ENCODE peak calls at places on chromosomes 3 and 15, in five cellular contexts. R, U, L, J and W are unnamed samples.

GRCh38 chr3:114764056-114764492 is 383.0 kb downstream of the ZBTB20 start:
- DNase-seq in L (no peak), R (peak; percentile 3), U (no peak), J (no peak), W (no peak)

GRCh38 chr3:97686258-97686657 is 78.3 kb upstream of the ARL6 start:
- DNase-seq in U (no peak), J (no peak), L (no peak), R (no peak), W (no peak)

GRCh38 chr3:55935241-55935640 is 448.1 kb upstream of the WNT5A start:
- DNase-seq in R (peak; percentile 12), J (no peak), U (no peak), L (no peak), W (no peak)

GRCh38 chr15:96246057-96246456 is 84.4 kb upstream of the NR2F2 start:
- DNase-seq in J (no peak), R (no peak), U (no peak), L (no peak), W (no peak)

GRCh38 chr3:10983219-10983916 is 9.2 kb upstream of the SLC6A1 start:
- DNase-seq in R (peak; percentile 43), L (no peak), J (peak; percentile 18), U (peak; percentile 63), W (no peak)

GRCh38 chr3:112395166-112395894 is 62.4 kb downstream of the CD200 start:
- DNase-seq in U (no peak), R (no peak), L (no peak), J (no peak), W (no peak)

GRCh38 chr3:61669203-61669602 is 107.8 kb downstream of the PTPRG start:
- DNase-seq in U (peak; percentile 35), J (no peak), R (no peak), L (no peak), W (no peak)

GRCh38 chr15:74317820-74318375 is 49.5 kb downstream of the CYP11A1 start:
- DNase-seq in U (peak; percentile 54), R (peak; percentile 95), J (peak; percentile 59), L (no peak), W (peak; percentile 62)

GRCh38 chr3:12194669-12195161 is 36.0 kb upstream of the TIMP4 start:
- DNase-seq in L (peak; percentile 82), J (no peak), R (no peak), U (peak; percentile 20), W (no peak)

GRCh38 chr15:85793641-85794597 is 806 bp downstream of the KLHL25 start:
- DNase-seq in R (peak; percentile 28), L (peak; percentile 90), J (no peak), U (peak; percentile 29), W (no peak)

GRCh38 chr3:161316006-161316689 is 55.2 kb downstream of the SPTSSB start:
- DNase-seq in L (no peak), U (no peak), J (peak; percentile 69), R (peak; percentile 24), W (no peak)

GRCh38 chr3:69086133-69086722 is 1.5 kb downstream of the ARL6IP5 start:
- DNase-seq in R (peak; percentile 96), U (peak; percentile 35), J (peak; percentile 94), L (peak; percentile 86), W (peak; percentile 62)

GRCh38 chr3:184633185-184633584 is 71.6 kb downstream of the EPHB3 start:
- DNase-seq in L (no peak), R (no peak), J (no peak), U (peak; percentile 83), W (no peak)

GRCh38 chr3:195094211-195094921 is 176.6 kb downstream of the XXYLT1 start:
- DNase-seq in L (peak; percentile 93), R (no peak), J (no peak), U (peak; percentile 45), W (no peak)

GRCh38 chr15:100784493-100785180 is 95.0 kb upstream of the ALDH1A3 start:
- DNase-seq in J (no peak), U (no peak), R (no peak), L (no peak), W (no peak)

GRCh38 chr15:100786901-100787566 is 92.6 kb upstream of the ALDH1A3 start:
- DNase-seq in R (no peak), L (no peak), U (no peak), J (no peak), W (no peak)

GRCh38 chr15:100783760-100784492 is 95.7 kb upstream of the ALDH1A3 start:
- DNase-seq in L (no peak), U (no peak), J (no peak), R (no peak), W (no peak)

GRCh38 chr15:100786139-100786531 is 93.5 kb upstream of the ALDH1A3 start:
- DNase-seq in U (no peak), R (no peak), L (no peak), J (no peak), W (no peak)

DNA sequence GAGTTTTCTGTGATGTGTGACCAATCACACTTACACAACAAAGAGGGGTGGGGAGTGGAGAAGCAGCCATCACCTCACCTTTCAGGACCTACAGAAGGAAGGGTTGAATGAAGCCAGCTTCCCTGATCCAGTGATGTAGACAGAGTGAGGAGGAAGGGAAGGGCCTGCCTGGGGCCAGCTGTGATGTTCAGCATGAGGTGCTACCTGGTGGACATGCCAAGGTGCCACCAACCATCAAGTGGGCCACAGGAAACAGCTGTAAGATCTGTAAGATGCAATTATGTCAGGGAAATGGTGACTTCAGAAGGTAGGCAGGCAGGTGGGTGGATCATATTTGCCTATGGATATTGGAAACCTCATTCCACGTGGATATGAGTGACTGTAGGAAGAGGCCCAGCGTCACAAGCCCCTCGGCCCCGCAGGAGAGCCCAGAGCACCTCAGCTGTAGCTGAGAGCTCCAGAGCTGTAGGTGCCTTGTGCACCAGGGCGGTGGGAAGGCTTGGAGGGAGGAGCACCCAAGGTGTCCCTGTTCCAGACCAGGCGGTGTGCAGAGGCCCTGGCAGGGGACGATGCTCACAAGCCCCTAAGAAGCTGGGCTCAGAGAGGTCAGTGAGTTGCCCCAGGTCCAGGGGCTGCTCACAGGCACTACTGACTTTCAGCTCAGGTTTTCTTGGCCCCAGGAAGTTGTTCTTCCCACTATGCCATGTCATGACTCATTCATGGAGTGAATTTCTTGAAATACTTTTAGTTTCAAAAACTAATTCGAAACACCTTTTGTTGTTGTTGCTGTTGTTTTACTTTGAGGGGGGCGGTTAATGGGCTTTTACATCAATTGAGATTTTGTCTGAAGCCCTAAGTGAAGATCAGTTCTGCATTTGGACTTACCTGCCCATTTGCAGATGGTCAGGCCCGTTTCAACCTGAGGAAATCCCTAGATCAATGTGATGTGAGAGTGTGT is 94.2 kb upstream of the ALDH1A3 start:
- DNase-seq in U (no peak), J (no peak), R (no peak), L (no peak), W (no peak)
- TF ChIP-seq CTCF in U (no peak), J (no peak), R (no peak), L (no peak), W (no peak)

GRCh38 chr3:196142674-196142988 is 60.7 kb upstream of the TFRC start:
- DNase-seq in J (no peak), R (no peak), L (no peak), U (no peak), W (no peak)
- H3K4me3 ChIP-seq in J (no peak overlapping the region), R (no peak overlapping the region), L (no peak overlapping the region), U (no peak overlapping the region), W (no peak overlapping the region)

DNA sequence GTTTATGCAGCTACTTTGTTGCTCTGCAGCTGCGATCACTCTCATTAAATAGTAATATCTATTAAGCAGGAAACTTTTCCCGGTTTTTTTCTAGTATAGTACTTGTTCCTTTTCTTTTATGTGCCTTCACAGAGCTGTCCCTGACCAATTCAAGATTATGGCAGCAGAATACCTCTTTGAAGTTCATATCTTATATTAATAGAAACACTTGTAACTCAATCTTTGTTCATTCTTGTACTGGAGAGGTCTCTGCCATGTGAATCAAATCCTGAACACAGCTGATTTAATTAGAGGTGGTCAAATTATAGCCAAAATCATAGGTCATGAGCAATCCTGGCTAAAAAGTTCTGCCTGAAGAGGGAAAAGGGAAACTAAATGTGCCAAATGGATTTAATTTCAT is 399.0 kb upstream of the ARHGEF26 start:
- DNase-seq in L (no peak), U (no peak), R (no peak), J (no peak), W (no peak)
- TF ChIP-seq CTCF in L (no peak), U (no peak), R (no peak), J (no peak), W (no peak)

GRCh38 chr15:97521894-97522293 is 438.6 kb upstream of the ARRDC4 start:
- DNase-seq in R (peak; percentile 12), J (no peak), U (no peak), L (no peak), W (no peak)
- H3K4me3 ChIP-seq in R (peak overlapping the region; percentile 32), J (no peak overlapping the region), U (no peak overlapping the region), L (peak overlapping the region; percentile 19), W (no peak overlapping the region)